ENCODE peak calls at places on chromosomes 1 and 21, in ten cellular contexts. Q is NCI-H1105, Y is WTC11, T is dorsolateral prefrontal cortex, A is IMR-90, C is psoas muscle, F is AG20443, K is T follicular helper cell, D is GM23248, P is amniotic stem cell. H is an unnamed sample.

GRCh38 chr1:155009221-155009711 is 6.7 kb downstream of the ZBTB7B start:
- DNase-seq in Q (no peak), Y (no peak), T (no peak), A (no peak), C (no peak), F (no peak), K (no peak), D (no peak), P (no peak), H (no peak)

GRCh38 chr1:26724118-26724517 is 28.3 kb downstream of the ARID1A start:
- DNase-seq in Q (no peak), Y (no peak), T (no peak), A (no peak), C (no peak), F (no peak), K (no peak), D (no peak), P (no peak), H (no peak)

GRCh38 chr1:110038271-110038670 is 3.8 kb downstream of the STRIP1 start:
- DNase-seq in Q (no peak), Y (no peak), T (no peak), A (no peak), C (no peak), F (no peak), K (no peak), D (no peak), P (no peak), H (no peak)

GRCh38 chr1:246800800-246801199 is 76.6 kb downstream of the SCCPDH start:
- DNase-seq in Q (no peak), Y (no peak), T (no peak), A (no peak), C (no peak), F (no peak), K (no peak), D (no peak), P (no peak), H (no peak)

GRCh38 chr1:168387781-168388760 is 107.4 kb downstream of the TBX19 start:
- DNase-seq in Q (no peak), Y (no peak), T (no peak), A (no peak), C (no peak), F (no peak), K (no peak), D (no peak), P (no peak), H (no peak)

GRCh38 chr1:221316491-221317056 is 425.3 kb downstream of the DUSP10 start:
- DNase-seq in Q (no peak), Y (no peak), T (no peak), A (peak), C (no peak), F (peak), K (no peak), D (peak), P (no peak), H (no peak)

GRCh38 chr1:26281971-26282693 is 2.2 kb downstream of the SH3BGRL3 start:
- DNase-seq in Q (no peak), Y (peak), T (no peak), A (peak), C (peak), F (no peak), K (no peak), D (peak), P (no peak), H (peak)

GRCh38 chr1:41387667-41388091 is 26.4 kb downstream of the FOXO6 start:
- DNase-seq in Q (peak), Y (peak), T (no peak), A (peak), C (peak), F (peak), K (no peak), D (peak), P (peak), H (no peak)

GRCh38 chr1:21295059-21295401 is 4.8 kb upstream of the ECE1 start:
- DNase-seq in Q (no peak), Y (no peak), T (no peak), A (peak), C (no peak), F (no peak), K (peak), D (peak), P (no peak), H (no peak)

GRCh38 chr1:3026581-3027511 is 5.6 kb downstream of the ACTRT2 start:
- DNase-seq in Q (no peak), Y (no peak), T (no peak), A (no peak), C (no peak), F (no peak), K (no peak), D (no peak), P (no peak), H (no peak)

GRCh38 chr21:44322621-44323325 is 16.4 kb downstream of the CFAP410 start:
- DNase-seq in Q (no peak), Y (no peak), T (no peak), A (no peak), C (no peak), F (no peak), K (no peak), D (no peak), P (no peak), H (no peak)

GRCh38 chr1:52669696-52670095 is 28.5 kb downstream of the COA7 start:
- DNase-seq in Q (no peak), Y (no peak), T (no peak), A (peak), C (no peak), F (peak), K (no peak), D (peak), P (peak), H (no peak)

GRCh38 chr1:29258974-29259801 is 22.9 kb downstream of the PTPRU start:
- DNase-seq in Q (no peak), Y (peak), T (no peak), A (no peak), C (no peak), F (peak), K (no peak), D (peak), P (no peak), H (peak)

GRCh38 chr1:64047549-64047969 is 155.9 kb upstream of the UBE2U start:
- DNase-seq in Q (no peak), Y (no peak), T (no peak), A (no peak), C (no peak), F (no peak), K (no peak), D (no peak), P (no peak), H (peak)

GRCh38 chr1:199178646-199179045 is 539.8 kb downstream of the PTPRC start:
- DNase-seq in Q (no peak), Y (no peak), T (no peak), A (no peak), C (no peak), F (no peak), K (no peak), D (no peak), P (no peak), H (no peak)

GRCh38 chr21:41947596-41948403 is 6.0 kb downstream of the C2CD2 start:
- DNase-seq in Q (no peak), Y (no peak), T (peak), A (peak), C (peak), F (peak), K (no peak), D (peak), P (no peak), H (no peak)

GRCh38 chr1:96374076-96374762 is 347.4 kb upstream of the PTBP2 start:
- DNase-seq in Q (no peak), Y (no peak), T (no peak), A (peak), C (no peak), F (no peak), K (no peak), D (peak), P (no peak), H (no peak)

GRCh38 chr1:164638506-164639202 is 79.7 kb downstream of the PBX1 start:
- DNase-seq in Q (no peak), Y (no peak), T (no peak), A (no peak), C (no peak), F (no peak), K (no peak), D (no peak), P (no peak), H (no peak)

GRCh38 chr1:51567653-51568052 is 48.6 kb upstream of the EPS15 start:
- DNase-seq in Q (no peak), Y (no peak), T (no peak), A (peak), C (no peak), F (peak), K (no peak), D (peak), P (peak), H (no peak)

H was measured in A673.